ENCODE peak calls at places on chromosomes 4 and X, in nine cellular contexts. P is breast epithelium, K is prostate gland, L is thyroid gland, Q is adrenal gland, X is heart left ventricle, C is testis, N is Peyer's patch, M is tibial nerve. A is an unnamed sample.

GRCh38 chr4:124454772-124455270 is 257.7 kb downstream of the ANKRD50 start:
- DNase-seq in P (no peak), K (no peak), L (no peak), Q (no peak), X (no peak), C (no peak), N (no peak), M (no peak), A (no peak)

GRCh38 chr4:167020410-167020809 is 213.9 kb downstream of the SPOCK3 start:
- DNase-seq in P (no peak), K (no peak), L (no peak), Q (no peak), X (no peak), C (no peak), N (no peak), M (no peak), A (no peak)

GRCh38 chr4:124768596-124768995 is 56.1 kb upstream of the ANKRD50 start:
- DNase-seq in P (no peak), K (no peak), L (no peak), Q (no peak), X (no peak), C (no peak), N (no peak), M (no peak), A (no peak)

GRCh38 chrX:100649550-100650356 is 5.8 kb downstream of the SRPX2 start:
- DNase-seq in P (no peak), K (no peak), L (peak; percentile 2), Q (peak; percentile 29), X (peak; percentile 47), C (peak; percentile 59), N (no peak), M (peak; percentile 67), A (peak; percentile 40)

GRCh38 chr4:158428242-158428641 is 93.4 kb upstream of the RXFP1 start:
- DNase-seq in P (no peak), K (no peak), L (no peak), Q (no peak), X (no peak), C (no peak), N (no peak), M (no peak), A (no peak)

GRCh38 chrX:132364313-132364712 is 124.5 kb downstream of the MBNL3 start:
- DNase-seq in P (no peak), K (no peak), L (no peak), Q (no peak), X (no peak), C (no peak), N (no peak), M (no peak), A (no peak)

GRCh38 chrX:130094712-130095111 is 15.6 kb downstream of the ELF4 start:
- DNase-seq in P (no peak), K (no peak), L (peak; percentile 22), Q (no peak), X (no peak), C (no peak), N (no peak), M (no peak), A (no peak)

GRCh38 chr4:153419029-153419428 is 47.1 kb upstream of the TMEM131L start:
- DNase-seq in P (no peak), K (no peak), L (no peak), Q (no peak), X (no peak), C (no peak), N (no peak), M (no peak), A (no peak)

GRCh38 chrX:103254171-103254824 is 657 bp downstream of the TCEAL8 start:
- DNase-seq in P (no peak), K (peak; percentile 45), L (peak; percentile 73), Q (peak; percentile 50), X (peak; percentile 53), C (peak; percentile 69), N (peak; percentile 66), M (no peak), A (peak; percentile 33)

GRCh38 chr4:87100093-87100634 is 120.3 kb downstream of the KLHL8 start:
- DNase-seq in P (no peak), K (no peak), L (no peak), Q (no peak), X (no peak), C (no peak), N (no peak), M (no peak), A (no peak)

GRCh38 chr4:47075241-47075640 is 43.9 kb downstream of the GABRB1 start:
- DNase-seq in P (no peak), K (no peak), L (no peak), Q (no peak), X (no peak), C (no peak), N (no peak), M (no peak), A (no peak)

GRCh38 chr4:43352859-43353258 is 460.3 kb downstream of the GRXCR1 start:
- DNase-seq in P (no peak), K (no peak), L (no peak), Q (no peak), X (no peak), C (no peak), N (no peak), M (no peak), A (no peak)

GRCh38 chr4:121726642-121727268 is 30.0 kb upstream of the ANXA5 start:
- DNase-seq in P (no peak), K (peak; percentile 14), L (no peak), Q (no peak), X (no peak), C (no peak), N (no peak), M (no peak), A (no peak)

GRCh38 chr4:80012291-80012690 is 60.7 kb downstream of the ANTXR2 start:
- DNase-seq in P (no peak), K (no peak), L (no peak), Q (no peak), X (no peak), C (no peak), N (no peak), M (no peak), A (no peak)

GRCh38 chr4:40299704-40300336 is 35.3 kb upstream of the CHRNA9 start:
- DNase-seq in P (no peak), K (no peak), L (no peak), Q (no peak), X (no peak), C (no peak), N (no peak), M (no peak), A (no peak)

GRCh38 chr4:40303751-40304150 is 31.4 kb upstream of the CHRNA9 start:
- DNase-seq in P (no peak), K (no peak), L (no peak), Q (no peak), X (no peak), C (no peak), N (no peak), M (no peak), A (no peak)

GRCh38 chr4:40300371-40301162 is 34.6 kb upstream of the CHRNA9 start:
- DNase-seq in P (no peak), K (no peak), L (no peak), Q (no peak), X (no peak), C (no peak), N (no peak), M (no peak), A (no peak)

GRCh38 chr4:40299126-40299525 is 36.0 kb upstream of the CHRNA9 start:
- DNase-seq in P (no peak), K (no peak), L (no peak), Q (no peak), X (no peak), C (no peak), N (no peak), M (no peak), A (no peak)

GRCh38 chr4:40301592-40301991 is 33.5 kb upstream of the CHRNA9 start:
- DNase-seq in P (no peak), K (no peak), L (no peak), Q (no peak), X (no peak), C (no peak), N (peak; percentile 88), M (no peak), A (no peak)
- TF ChIP-seq POLR2A in P (no peak), K (no peak), L (no peak), Q (no peak), X (no peak), C (no peak), N (no peak), M (no peak), A (no peak)

GRCh38 chrX:97751735-97752134 is 868.0 kb downstream of the RPA4 start:
- DNase-seq in P (no peak), K (no peak), L (no peak), Q (no peak), X (no peak), C (no peak), N (no peak), M (no peak), A (no peak)
- H3K27ac ChIP-seq in P (no peak overlapping the region), K (no peak overlapping the region), L (no peak overlapping the region), Q (no peak overlapping the region), X (no peak overlapping the region), C (no peak overlapping the region), N (no peak overlapping the region), M (no peak overlapping the region), A (no peak overlapping the region)

GRCh38 chr4:76802546-76803021 is 95.4 kb downstream of the SOWAHB start:
- DNase-seq in P (no peak), K (no peak), L (peak; percentile 23), Q (no peak), X (no peak), C (no peak), N (no peak), M (no peak), A (no peak)
- H3K4me3 ChIP-seq in P (no peak overlapping the region), K (no peak overlapping the region), L (no peak overlapping the region), Q (no peak overlapping the region), X (no peak overlapping the region), C (peak overlapping the region; percentile 48), N (no peak overlapping the region), M (no peak overlapping the region), A (no peak overlapping the region)

DNA sequence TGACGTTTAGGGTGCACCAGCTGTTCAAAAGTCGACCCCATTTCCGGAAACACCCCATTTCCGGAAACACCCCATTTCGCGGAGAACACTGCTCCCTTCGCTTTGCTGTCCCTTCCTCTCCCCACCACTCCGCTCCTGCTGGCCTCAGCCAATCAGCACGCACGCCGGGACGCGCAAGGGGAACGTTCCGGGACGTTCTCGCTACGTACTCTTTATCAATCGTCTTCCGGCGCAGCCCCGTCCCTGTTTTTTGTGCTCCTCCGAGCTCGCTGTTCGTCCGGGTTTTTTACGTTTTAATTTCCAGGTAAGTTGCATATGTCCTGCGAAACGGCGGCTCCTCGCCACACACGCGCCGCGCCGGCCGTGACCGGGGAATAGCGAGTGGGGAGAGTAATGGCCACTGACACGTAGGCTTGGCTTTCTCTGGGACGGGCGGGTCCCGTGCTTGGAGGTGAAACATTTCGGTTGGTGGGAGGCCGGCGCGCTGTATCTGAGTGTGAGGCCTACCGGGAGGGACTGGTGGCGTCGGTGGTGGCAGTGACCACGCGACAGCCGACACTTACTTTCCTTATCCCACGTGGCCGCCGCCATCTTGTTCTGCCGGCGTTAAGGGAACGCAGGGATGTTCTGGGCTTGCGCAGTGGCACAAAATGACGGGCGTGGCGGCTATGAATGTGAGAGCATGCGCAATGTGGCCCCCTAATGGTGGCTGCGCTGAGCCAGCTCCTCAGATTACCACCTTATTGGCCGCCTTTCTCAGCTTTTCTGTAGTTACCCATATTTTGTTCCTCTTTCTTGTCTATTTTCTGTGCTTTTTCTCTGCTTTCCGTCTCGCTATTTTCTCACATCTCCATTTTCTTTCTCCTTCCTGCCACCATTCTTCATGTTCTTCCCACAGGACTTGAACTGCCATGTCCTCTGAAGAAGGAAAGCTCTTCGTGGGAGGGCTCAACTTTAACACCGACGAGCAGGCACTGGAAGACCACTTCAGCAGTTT is at the start of gene RBM3:
- DNase-seq in P (peak; percentile 92), K (peak; percentile 89), L (peak; percentile 94), Q (peak; percentile 92), X (peak; percentile 93), C (peak; percentile 93), N (peak; percentile 88), M (peak; percentile 80), A (peak; percentile 97)
- TF ChIP-seq POLR2A in P (peak; percentile 80), K (peak; percentile 61), L (peak; percentile 86), Q (peak; percentile 87), X (peak; percentile 64), C (no peak), N (peak; percentile 88), M (peak; percentile 86), A (peak; percentile 75)

A was measured in upper lobe of left lung.